ENCODE peak calls at places on chromosomes 12 and 14, in nine cellular contexts. P is progenitor cell of endocrine pancreas; D is dorsolateral prefrontal cortex; H is stimulated activated naive B cell treated with anti-CD40 and anti-IgM and Interleukin-4, amounts not matched to agents 10 μg/mL and 1 μg/mL and 100 μg/mL, for 72 hours; C is stimulated activated CD4-positive, alpha-beta T cell treated with anti-CD3 and anti-CD28 coated beads, TNF-alpha, amount 100 ng/mL, for 4 hours; U is transverse colon; B is activated CD4-positive, alpha-beta T cell treated with anti-CD3 and anti-CD28 coated beads for 36 hours; I is hypothalamus; O is EH. L is an unnamed sample.

GRCh38 chr12:13749380-13749779 is 232.0 kb downstream of the GRIN2B start:
- DNase-seq in P (no peak), D (no peak), H (no peak), C (no peak), U (no peak), B (no peak), I (no peak), O (no peak), L (no peak)

GRCh38 chr14:101876539-101876938 is 87.8 kb upstream of the DYNC1H1 start:
- DNase-seq in P (no peak), D (no peak), H (peak), C (peak), U (peak), B (peak), I (no peak), O (peak), L (no peak)

GRCh38 chr12:19066471-19067001 is 63.0 kb upstream of the PLEKHA5 start:
- DNase-seq in P (no peak), D (no peak), H (no peak), C (no peak), U (no peak), B (no peak), I (no peak), O (no peak), L (no peak)

GRCh38 chr12:123973552-123974341 is 732 bp downstream of the ZNF664 start:
- DNase-seq in P (peak), D (no peak), H (peak), C (no peak), U (peak), B (peak), I (peak), O (peak), L (no peak)

GRCh38 chr14:106877527-106877926 is 1351.1 kb downstream of the TMEM121 start:
- DNase-seq in P (no peak), D (no peak), H (no peak), C (no peak), U (no peak), B (no peak), I (no peak), O (no peak), L (no peak)

GRCh38 chr12:526089-526488 is 66.3 kb downstream of the B4GALNT3 start:
- DNase-seq in P (no peak), D (no peak), H (no peak), C (no peak), U (no peak), B (no peak), I (no peak), O (no peak), L (no peak)

GRCh38 chr14:104253223-104253822 is 114.9 kb downstream of the KIF26A start:
- DNase-seq in P (no peak), D (no peak), H (no peak), C (no peak), U (no peak), B (no peak), I (no peak), O (no peak), L (no peak)

GRCh38 chr14:83300454-83301064 is 1766.9 kb upstream of the SEL1L start:
- DNase-seq in P (no peak), D (no peak), H (no peak), C (no peak), U (no peak), B (no peak), I (no peak), O (peak), L (no peak)

GRCh38 chr12:4147051-4147481 is 126.5 kb upstream of the CCND2 start:
- DNase-seq in P (no peak), D (no peak), H (no peak), C (no peak), U (no peak), B (no peak), I (no peak), O (no peak), L (no peak)

GRCh38 chr12:100043657-100044056 is 58.9 kb upstream of the ANKS1B start:
- DNase-seq in P (no peak), D (no peak), H (no peak), C (no peak), U (no peak), B (no peak), I (no peak), O (peak), L (no peak)

GRCh38 chr14:38342803-38343202 is 86.9 kb upstream of the CLEC14A start:
- DNase-seq in P (no peak), D (no peak), H (no peak), C (no peak), U (no peak), B (no peak), I (no peak), O (peak), L (no peak)

GRCh38 chr12:100758083-100758482 is 36.5 kb upstream of the ANO4 start:
- DNase-seq in P (no peak), D (no peak), H (no peak), C (no peak), U (no peak), B (no peak), I (no peak), O (no peak), L (no peak)

GRCh38 chr12:90896164-90896563 is 58.8 kb downstream of the CCER1 start:
- DNase-seq in P (no peak), D (no peak), H (no peak), C (no peak), U (no peak), B (no peak), I (no peak), O (peak), L (peak)

GRCh38 chr12:65941388-65941787 is 117.1 kb downstream of the HMGA2 start:
- DNase-seq in P (no peak), D (no peak), H (no peak), C (no peak), U (no peak), B (no peak), I (no peak), O (peak), L (no peak)

GRCh38 chr14:68935761-68936209 is 43.3 kb downstream of the ACTN1 start:
- DNase-seq in P (no peak), D (no peak), H (no peak), C (no peak), U (no peak), B (no peak), I (no peak), O (no peak), L (no peak)

GRCh38 chr12:122999196-122999946 is 18.9 kb downstream of the ARL6IP4 start:
- DNase-seq in P (no peak), D (no peak), H (no peak), C (no peak), U (no peak), B (no peak), I (peak), O (no peak), L (no peak)

GRCh38 chr14:53285806-53286205 is 132.7 kb upstream of the DDHD1 start:
- DNase-seq in P (no peak), D (no peak), H (no peak), C (no peak), U (no peak), B (no peak), I (no peak), O (peak), L (no peak)

GRCh38 chr12:115362319-115362976 is 678.5 kb upstream of the TBX3 start:
- DNase-seq in P (no peak), D (no peak), H (no peak), C (no peak), U (no peak), B (no peak), I (no peak), O (peak), L (no peak)

GRCh38 chr12:60257063-60257462 is 661.2 kb downstream of the SLC16A7 start:
- DNase-seq in P (no peak), D (no peak), H (no peak), C (no peak), U (no peak), B (no peak), I (no peak), O (peak), L (peak)

GRCh38 chr12:28811457-28811856 is 337.6 kb upstream of the FAR2 start:
- DNase-seq in P (no peak), D (no peak), H (no peak), C (no peak), U (no peak), B (no peak), I (no peak), O (no peak), L (no peak)

GRCh38 chr14:83993545-83993944 is 1536.4 kb upstream of the FLRT2 start:
- DNase-seq in P (no peak), D (no peak), H (no peak), C (no peak), U (no peak), B (no peak), I (no peak), O (no peak), L (no peak)

GRCh38 chr14:20614038-20614840 is 23.1 kb upstream of the RNASE12 start:
- DNase-seq in P (no peak), D (no peak), H (no peak), C (no peak), U (no peak), B (peak), I (no peak), O (no peak), L (no peak)

GRCh38 chr14:53591816-53592215 is 364.8 kb downstream of the BMP4 start:
- DNase-seq in P (no peak), D (no peak), H (no peak), C (no peak), U (no peak), B (no peak), I (no peak), O (no peak), L (no peak)

GRCh38 chr14:47919334-47919846 is 244.0 kb upstream of the MDGA2 start:
- DNase-seq in P (no peak), D (no peak), H (no peak), C (no peak), U (no peak), B (no peak), I (no peak), O (no peak), L (no peak)